ENCODE peak calls at places on chromosomes 4 and X, in nine cellular contexts. E, B, F, G, S, Y, Q, I and O are unnamed samples.

GRCh38 chr4:70571772-70572171 is 20.3 kb upstream of the AMBN start:
- DNase-seq in E (no peak), B (no peak), F (no peak), G (no peak), S (no peak), Y (no peak), Q (no peak), I (no peak), O (no peak)

GRCh38 chr4:18882468-18882867 is 860.9 kb upstream of the LCORL start:
- DNase-seq in E (no peak), B (no peak), F (no peak), G (no peak), S (no peak), Y (no peak), Q (no peak), I (no peak), O (no peak)

GRCh38 chr4:82515705-82516104 is 46.1 kb downstream of the TMEM150C start:
- DNase-seq in E (no peak), B (no peak), F (no peak), G (no peak), S (no peak), Y (no peak), Q (peak; percentile 38), I (no peak), O (no peak)

GRCh38 chrX:123072686-123073385 is 111.2 kb upstream of the GRIA3 start:
- DNase-seq in E (no peak), B (no peak), F (no peak), G (no peak), S (no peak), Y (no peak), Q (no peak), I (no peak), O (no peak)

GRCh38 chrX:152313529-152314302 is 137.4 kb downstream of the GABRA3 start:
- DNase-seq in E (no peak), B (peak; percentile 25), F (no peak), G (no peak), S (no peak), Y (no peak), Q (no peak), I (no peak), O (no peak)

GRCh38 chr4:128653514-128654420 is 155.7 kb upstream of the JADE1 start:
- DNase-seq in E (peak; percentile 88), B (no peak), F (no peak), G (peak; percentile 61), S (no peak), Y (no peak), Q (no peak), I (no peak), O (no peak)

GRCh38 chrX:38278682-38279081 is 48.6 kb downstream of the RPGR start:
- DNase-seq in E (no peak), B (no peak), F (no peak), G (no peak), S (no peak), Y (no peak), Q (no peak), I (no peak), O (no peak)

GRCh38 chr4:71338846-71339593 is at the start of gene SLC4A4:
- DNase-seq in E (no peak), B (no peak), F (no peak), G (no peak), S (no peak), Y (no peak), Q (no peak), I (no peak), O (peak; percentile 21)

GRCh38 chr4:70632028-70632427 is 3.5 kb downstream of the ENAM start:
- DNase-seq in E (no peak), B (no peak), F (no peak), G (no peak), S (no peak), Y (no peak), Q (no peak), I (no peak), O (no peak)

GRCh38 chr4:38529189-38530115 is 134.5 kb upstream of the KLF3 start:
- DNase-seq in E (no peak), B (peak; percentile 91), F (no peak), G (peak; percentile 67), S (no peak), Y (peak; percentile 77), Q (peak; percentile 81), I (no peak), O (peak; percentile 28)
- TF ChIP-seq POLR2A in E (no peak), B (peak; percentile 71), F (no peak), G (no peak), S (no peak), Y (no peak), Q (no peak), I (no peak), O (peak; percentile 68)

GRCh38 chr4:164770051-164770724 is 16.3 kb downstream of the SMIM31 start:
- DNase-seq in E (no peak), B (no peak), F (no peak), G (no peak), S (no peak), Y (no peak), Q (no peak), I (no peak), O (no peak)

GRCh38 chr4:164765096-164765495 is 11.2 kb downstream of the SMIM31 start:
- DNase-seq in E (no peak), B (no peak), F (no peak), G (no peak), S (no peak), Y (no peak), Q (no peak), I (no peak), O (no peak)

GRCh38 chr4:164772076-164772475 is 18.1 kb downstream of the SMIM31 start:
- DNase-seq in E (no peak), B (no peak), F (no peak), G (no peak), S (no peak), Y (no peak), Q (no peak), I (no peak), O (no peak)

GRCh38 chr4:164768516-164768915 is 14.6 kb downstream of the SMIM31 start:
- DNase-seq in E (no peak), B (no peak), F (no peak), G (no peak), S (no peak), Y (no peak), Q (no peak), I (no peak), O (no peak)

DNA sequence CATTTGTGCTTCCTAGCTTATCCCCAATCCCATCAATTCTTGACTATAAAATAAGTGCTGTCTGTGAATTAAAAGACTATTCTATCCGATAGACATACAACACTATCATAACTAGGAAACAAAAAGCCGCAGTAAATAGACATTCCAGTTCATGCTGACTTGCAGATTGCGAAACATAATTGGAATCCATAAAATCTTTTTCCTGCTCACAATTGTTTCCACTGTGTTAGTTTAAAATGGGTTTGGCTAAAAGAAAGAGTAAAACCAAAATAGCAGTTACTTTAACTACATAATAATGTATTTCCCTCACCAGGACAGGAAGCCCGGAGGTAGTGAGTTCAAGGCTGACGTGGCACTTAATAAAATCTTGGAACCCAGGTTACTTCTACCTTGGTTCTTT is 17.2 kb downstream of the SMIM31 start:
- DNase-seq in E (no peak), B (no peak), F (no peak), G (no peak), S (no peak), Y (no peak), Q (no peak), I (no peak), O (no peak)
- TF ChIP-seq POLR2AphosphoS5 in E (no peak), B (no peak), F (no peak), G (peak; percentile 19), S (no peak), Y (no peak), Q (no peak), I (no peak), O (no peak)

GRCh38 chr4:150283689-150284088 is 205.4 kb downstream of the DCLK2 start:
- DNase-seq in E (no peak), B (no peak), F (no peak), G (no peak), S (no peak), Y (no peak), Q (no peak), I (no peak), O (no peak)
- TF ChIP-seq POLR2A in E (no peak), B (no peak), F (no peak), G (no peak), S (no peak), Y (no peak), Q (no peak), I (no peak), O (no peak)

GRCh38 chrX:74535633-74536141 is 78.7 kb downstream of the RLIM start:
- DNase-seq in E (peak; percentile 92), B (peak; percentile 12), F (peak; percentile 76), G (peak; percentile 81), S (no peak), Y (peak; percentile 69), Q (peak; percentile 63), I (peak; percentile 93), O (peak; percentile 35)
- TF ChIP-seq POLR2AphosphoS5 in E (peak; percentile 38), B (no peak), F (no peak), G (peak; percentile 74), S (no peak), Y (peak; percentile 15), Q (no peak), I (peak; percentile 38), O (no peak)

DNA sequence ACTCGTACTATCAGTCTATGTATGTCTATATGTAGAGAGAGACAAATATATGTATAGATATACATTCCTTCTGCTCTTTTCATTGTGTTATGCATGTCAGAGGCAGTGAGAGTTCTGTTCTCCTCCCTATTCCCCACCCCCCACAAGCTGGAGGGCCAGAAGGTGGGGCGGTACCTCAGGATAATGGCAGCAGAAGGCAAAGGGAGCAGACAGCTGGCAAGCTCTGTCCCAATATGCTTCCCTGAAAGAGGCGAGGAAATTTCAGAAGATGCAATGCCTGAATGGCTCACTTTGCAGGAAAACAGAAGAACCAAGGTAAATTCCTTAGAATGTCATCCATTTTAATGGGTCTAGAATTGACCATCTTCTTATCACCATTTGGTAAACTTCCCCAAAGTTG is 114.4 kb downstream of the NAA11 start:
- DNase-seq in E (no peak), B (peak; percentile 64), F (no peak), G (no peak), S (no peak), Y (no peak), Q (no peak), I (no peak), O (no peak)
- TF ChIP-seq POLR2A in E (no peak), B (peak; percentile 79), F (no peak), G (no peak), S (no peak), Y (no peak), Q (no peak), I (no peak), O (no peak)